ENCODE peak calls at places on chromosomes 16 and 17, in four cellular contexts. U, D, I and R are unnamed samples.

GRCh38 chr17:35210741-35211140 is 16.5 kb upstream of the SLC35G3 start:
- DNase-seq in U (no peak), D (no peak), I (no peak), R (no peak)

GRCh38 chr16:68369168-68369567 is 58.3 kb downstream of the PRMT7 start:
- DNase-seq in U (no peak), D (no peak), I (no peak), R (no peak)

GRCh38 chr17:40415390-40415789 is 2.3 kb downstream of the TOP2A start:
- DNase-seq in U (peak), D (peak), I (peak), R (peak)

GRCh38 chr17:76872221-76872873 is 4.1 kb downstream of the MGAT5B start:
- DNase-seq in U (no peak), D (peak), I (peak), R (peak)

GRCh38 chr16:28092721-28093382 is 29.3 kb upstream of the GSG1L start:
- DNase-seq in U (no peak), D (no peak), I (peak), R (no peak)

GRCh38 chr16:61579195-61579594 is 457.0 kb downstream of the CDH8 start:
- DNase-seq in U (no peak), D (no peak), I (no peak), R (no peak)

GRCh38 chr17:48055531-48056245 is 7.5 kb downstream of the NFE2L1 start:
- DNase-seq in U (peak), D (peak), I (no peak), R (no peak)

GRCh38 chr16:12468552-12468951 is 335.1 kb downstream of the CPPED1 start:
- DNase-seq in U (peak), D (no peak), I (no peak), R (no peak)

GRCh38 chr16:15440852-15441251 is 6.5 kb downstream of the BMERB1 start:
- DNase-seq in U (no peak), D (peak), I (no peak), R (peak)

GRCh38 chr17:6544770-6545169 is 11.6 kb downstream of the PITPNM3 start:
- DNase-seq in U (no peak), D (no peak), I (no peak), R (no peak)
- TF ChIP-seq EZH2phosphoT487 in U (no peak), D (no peak), I (no peak), R (no peak)

DNA sequence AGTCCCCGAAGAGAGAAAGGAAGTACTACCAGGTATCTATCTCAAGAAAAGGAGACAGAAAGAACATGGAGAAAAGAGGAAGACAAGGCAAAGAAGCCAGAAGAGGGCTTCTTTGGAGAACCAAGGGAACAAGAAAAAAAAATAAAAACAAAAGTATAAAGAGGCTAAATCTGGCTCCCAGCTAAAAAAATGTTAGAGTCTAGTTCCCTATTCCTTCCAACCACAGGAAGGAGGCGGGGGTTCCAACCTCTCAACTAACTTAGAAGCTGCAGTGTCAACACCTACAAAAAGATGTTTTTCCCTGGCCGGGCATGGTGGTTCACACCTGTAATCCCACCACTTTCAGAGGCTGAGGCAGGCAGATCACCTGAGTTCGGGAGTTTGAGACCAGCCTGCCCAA is 13.4 kb downstream of the UTP6 start:
- DNase-seq in U (peak), D (no peak), I (no peak), R (no peak)
- TF ChIP-seq EZH2phosphoT487 in U (no peak), D (no peak), I (no peak), R (no peak)

DNA sequence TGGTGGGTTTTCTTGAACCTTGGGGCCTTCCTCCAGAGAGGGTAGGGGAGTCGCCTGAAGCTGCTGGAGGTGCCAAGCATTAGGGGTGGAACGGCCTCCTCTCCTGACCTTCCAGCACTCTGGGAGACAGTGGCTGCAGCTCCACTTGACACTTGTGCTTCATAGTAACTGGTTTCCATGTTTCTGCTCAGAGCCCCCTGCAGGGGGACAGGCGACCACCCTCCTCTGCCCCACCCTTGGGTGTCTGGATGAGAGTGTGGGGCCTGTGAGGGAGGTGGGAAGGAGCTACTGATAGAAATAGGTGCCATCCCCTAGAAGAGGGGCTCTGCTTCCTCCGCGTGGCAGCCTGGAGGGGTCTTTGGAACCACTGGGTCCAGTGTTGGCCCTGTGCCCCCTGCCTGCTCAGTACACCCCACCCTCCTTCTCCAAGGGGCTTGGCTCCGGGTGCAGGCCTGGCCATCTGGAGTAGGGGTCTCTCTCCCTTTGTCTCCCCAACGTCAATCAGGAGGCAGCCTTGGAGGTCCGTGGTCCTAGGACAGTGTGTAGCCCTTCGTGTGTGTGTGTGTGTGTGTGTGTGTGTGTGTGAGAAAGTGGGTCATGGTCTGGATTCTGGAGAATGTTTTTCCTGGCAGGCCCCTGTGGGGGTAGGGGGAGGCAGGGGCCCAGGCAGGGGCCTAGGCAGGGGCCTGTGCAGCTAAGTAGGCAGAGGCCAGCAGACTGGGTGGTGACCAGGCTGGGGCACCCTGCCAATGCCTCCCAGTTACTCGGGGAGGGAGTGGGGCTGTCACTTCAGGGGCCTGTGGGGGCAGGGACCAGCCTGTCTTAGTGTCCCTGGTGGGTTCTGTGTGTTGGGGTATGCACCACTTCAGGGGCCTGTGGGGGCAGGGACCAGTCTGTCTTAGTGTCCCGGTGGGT is 4.9 kb downstream of the LASP1 start:
- DNase-seq in U (no peak), D (peak), I (no peak), R (no peak)
- TF ChIP-seq EZH2phosphoT487 in U (no peak), D (no peak), I (no peak), R (no peak)

DNA sequence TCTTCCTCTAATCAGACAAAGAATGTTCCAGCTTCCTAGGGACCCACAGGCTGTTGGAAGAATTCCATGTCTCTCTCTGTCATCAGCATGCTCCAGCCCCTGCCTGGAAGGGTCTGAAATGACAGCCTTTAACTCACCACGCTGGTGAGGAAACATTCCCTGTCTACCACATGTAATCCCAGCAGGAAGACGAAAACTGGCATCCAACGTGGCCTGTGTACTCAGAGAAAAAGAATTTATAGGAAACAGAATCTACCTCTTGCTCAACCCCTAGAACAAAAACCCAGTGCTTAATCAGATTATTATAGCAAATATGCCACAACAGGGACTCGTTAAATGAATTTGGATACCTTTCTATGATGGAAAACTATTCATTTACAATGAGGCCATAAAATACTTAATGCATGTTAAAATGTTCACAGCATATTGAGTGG is 147.3 kb upstream of the FOXF1 start:
- DNase-seq in U (no peak), D (peak), I (no peak), R (peak)
- TF ChIP-seq EZH2phosphoT487 in U (no peak), D (no peak), I (no peak), R (no peak)

GRCh38 chr17:7992516-7992915 is 9.9 kb upstream of the GUCY2D start:
- DNase-seq in U (no peak), D (peak), I (no peak), R (peak)

GRCh38 chr17:7992924-7993323 is 9.5 kb upstream of the GUCY2D start:
- DNase-seq in U (peak), D (no peak), I (no peak), R (no peak)

GRCh38 chr17:7993972-7994589 is 8.3 kb upstream of the GUCY2D start:
- DNase-seq in U (no peak), D (no peak), I (no peak), R (no peak)

GRCh38 chr17:8001976-8002645 is at the start of gene GUCY2D:
- DNase-seq in U (no peak), D (no peak), I (no peak), R (no peak)

DNA sequence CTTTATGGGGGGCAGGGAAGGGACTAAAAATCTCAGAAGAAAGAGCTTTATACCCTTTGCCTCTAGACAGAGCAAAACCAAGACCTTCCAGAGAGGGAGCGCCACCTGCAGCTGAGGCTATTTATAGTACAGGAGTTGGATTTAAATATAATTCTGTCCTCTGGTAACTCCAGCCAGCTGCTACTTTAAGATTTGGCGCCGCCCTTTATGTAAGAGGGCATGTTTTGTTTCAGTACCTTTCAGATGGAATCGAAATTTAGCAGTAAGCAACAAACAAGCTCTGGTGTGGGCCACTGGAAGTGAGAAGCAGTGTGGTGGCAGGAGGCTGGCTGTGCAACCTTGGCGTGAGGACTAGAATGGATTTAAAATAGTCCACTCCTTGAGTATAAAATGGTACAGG is 5.2 kb upstream of the GUCY2D start:
- DNase-seq in U (peak), D (peak), I (no peak), R (peak)
- TF ChIP-seq EZH2phosphoT487 in U (no peak), D (no peak), I (no peak), R (no peak)

GRCh38 chr17:68614718-68615117 is 13.6 kb upstream of the FAM20A start:
- DNase-seq in U (no peak), D (no peak), I (no peak), R (peak)
- TF ChIP-seq EZH2phosphoT487 in U (no peak), D (no peak), I (no peak), R (no peak)

GRCh38 chr16:78447164-78447563 is 347.7 kb downstream of the WWOX start:
- DNase-seq in U (no peak), D (no peak), I (no peak), R (no peak)
- TF ChIP-seq EZH2phosphoT487 in U (no peak), D (no peak), I (no peak), R (no peak)